ENCODE peak calls at places on chromosomes 13 and 19, in four cellular contexts. L, S, D and V are unnamed samples.

GRCh38 chr19:33690461-33691427 is 69.0 kb downstream of the CHST8 start:
- DNase-seq in D (no peak), S (no peak), L (no peak), V (no peak)

GRCh38 chr19:27891411-27891810 is 1321.5 kb downstream of the UQCRFS1 start:
- DNase-seq in S (no peak), L (no peak), D (no peak), V (no peak)

GRCh38 chr19:15418112-15418587 is 638 bp downstream of the AKAP8L start:
- DNase-seq in S (no peak), L (no peak), D (no peak), V (no peak)

GRCh38 chr13:113374511-113375175 is 10.7 kb upstream of the GRTP1 start:
- DNase-seq in D (no peak), S (no peak), L (no peak), V (no peak)

GRCh38 chr19:33005440-33005839 is 33.4 kb downstream of the FAAP24 start:
- DNase-seq in S (no peak), L (no peak), D (no peak), V (no peak)

GRCh38 chr19:46015080-46015960 is 7.5 kb downstream of the PGLYRP1 start:
- DNase-seq in L (no peak), D (peak), S (no peak), V (peak)

GRCh38 chr13:110343241-110343865 is 36.3 kb downstream of the COL4A2 start:
- DNase-seq in S (no peak), L (no peak), D (no peak), V (no peak)

GRCh38 chr19:52336976-52337375 is 933 bp downstream of the ZNF610 start:
- DNase-seq in S (no peak), D (no peak), L (no peak), V (no peak)

GRCh38 chr13:64083396-64083795 is 2667.7 kb upstream of the PCDH20 start:
- DNase-seq in S (no peak), D (no peak), L (no peak), V (no peak)

GRCh38 chr19:50555447-50556235 is 12.6 kb downstream of the LRRC4B start:
- DNase-seq in S (no peak), L (no peak), D (no peak), V (no peak)

GRCh38 chr13:94112227-94112626 is 367.3 kb downstream of the DCT start:
- DNase-seq in L (peak), D (no peak), S (no peak), V (no peak)

GRCh38 chr19:19460761-19461265 is 54.5 kb downstream of the TSSK6 start:
- DNase-seq in S (no peak), L (no peak), D (peak), V (no peak)

GRCh38 chr19:5166262-5166661 is 174.3 kb downstream of the PTPRS start:
- DNase-seq in L (peak), D (no peak), S (no peak), V (no peak)